ENCODE peak calls at places on chromosomes 6 and 20, in nine cellular contexts. One of them, this sample, is unnamed.

GRCh38 chr6:138428943-138429616 is 25.1 kb downstream of the HEBP2 start:
- DNase-seq in HCT116: peak
- DNase-seq in endothelial cell of umbilical vein: peak
- DNase-seq in NB4: peak
- DNase-seq in H1: no peak
- DNase-seq in GM12878: no peak
- DNase-seq in K562: peak
- DNase-seq in WTC11: no peak
- DNase-seq in SK-N-SH: peak
- DNase-seq in this sample: peak

GRCh38 chr6:166266336-166266735 is 41.9 kb downstream of the PRR18 start:
- DNase-seq in H1: no peak
- DNase-seq in K562: no peak
- DNase-seq in WTC11: no peak
- DNase-seq in SK-N-SH: no peak
- DNase-seq in endothelial cell of umbilical vein: no peak
- DNase-seq in GM12878: no peak
- DNase-seq in NB4: no peak
- DNase-seq in HCT116: no peak
- DNase-seq in this sample: no peak

GRCh38 chr6:131789219-131789618 is 18.6 kb upstream of the ENPP1 start:
- DNase-seq in H1: no peak
- DNase-seq in endothelial cell of umbilical vein: no peak
- DNase-seq in HCT116: no peak
- DNase-seq in SK-N-SH: no peak
- DNase-seq in NB4: peak
- DNase-seq in K562: no peak
- DNase-seq in WTC11: no peak
- DNase-seq in GM12878: no peak
- DNase-seq in this sample: no peak

GRCh38 chr6:158270389-158271127 is 41.7 kb upstream of the TULP4 start:
- DNase-seq in H1: no peak
- DNase-seq in NB4: no peak
- DNase-seq in WTC11: no peak
- DNase-seq in endothelial cell of umbilical vein: no peak
- DNase-seq in GM12878: no peak
- DNase-seq in HCT116: no peak
- DNase-seq in K562: no peak
- DNase-seq in SK-N-SH: no peak
- DNase-seq in this sample: no peak

GRCh38 chr6:127266178-127266891 is at the start of gene RNF146:
- DNase-seq in H1: peak
- DNase-seq in K562: peak
- DNase-seq in GM12878: peak
- DNase-seq in endothelial cell of umbilical vein: peak
- DNase-seq in NB4: peak
- DNase-seq in WTC11: peak
- DNase-seq in HCT116: peak
- DNase-seq in SK-N-SH: peak
- DNase-seq in this sample: peak

GRCh38 chr20:43755851-43756250 is 29.0 kb upstream of the GTSF1L start:
- DNase-seq in GM12878: no peak
- DNase-seq in H1: no peak
- DNase-seq in endothelial cell of umbilical vein: no peak
- DNase-seq in NB4: no peak
- DNase-seq in K562: no peak
- DNase-seq in SK-N-SH: no peak
- DNase-seq in WTC11: no peak
- DNase-seq in HCT116: no peak
- DNase-seq in this sample: no peak

GRCh38 chr20:19531446-19531845 is 226.6 kb upstream of the RIN2 start:
- DNase-seq in WTC11: no peak
- DNase-seq in endothelial cell of umbilical vein: no peak
- DNase-seq in NB4: no peak
- DNase-seq in GM12878: no peak
- DNase-seq in HCT116: no peak
- DNase-seq in K562: no peak
- DNase-seq in SK-N-SH: no peak
- DNase-seq in H1: no peak
- DNase-seq in this sample: no peak

GRCh38 chr20:10828221-10828620 is 154.4 kb upstream of the JAG1 start:
- DNase-seq in K562: no peak
- DNase-seq in NB4: no peak
- DNase-seq in endothelial cell of umbilical vein: no peak
- DNase-seq in SK-N-SH: no peak
- DNase-seq in H1: no peak
- DNase-seq in WTC11: no peak
- DNase-seq in GM12878: no peak
- DNase-seq in HCT116: no peak
- DNase-seq in this sample: no peak

GRCh38 chr20:49484180-49485140 is 2.0 kb upstream of the KCNB1 start:
- DNase-seq in WTC11: peak
- DNase-seq in HCT116: peak
- DNase-seq in SK-N-SH: peak
- DNase-seq in H1: peak
- DNase-seq in endothelial cell of umbilical vein: peak
- DNase-seq in K562: peak
- DNase-seq in NB4: peak
- DNase-seq in GM12878: no peak
- DNase-seq in this sample: peak
- TF ChIP-seq MAX in WTC11: peak
- TF ChIP-seq MAX in HCT116: peak
- TF ChIP-seq MAX in SK-N-SH: peak
- TF ChIP-seq MAX in H1: peak
- TF ChIP-seq MAX in endothelial cell of umbilical vein: peak
- TF ChIP-seq MAX in K562: peak
- TF ChIP-seq MAX in NB4: no peak
- TF ChIP-seq MAX in GM12878: no peak
- TF ChIP-seq MAX in this sample: peak

GRCh38 chr6:19052219-19052618 is 665.1 kb downstream of the RNF144B start:
- DNase-seq in NB4: no peak
- DNase-seq in WTC11: no peak
- DNase-seq in K562: no peak
- DNase-seq in GM12878: no peak
- DNase-seq in HCT116: no peak
- DNase-seq in SK-N-SH: no peak
- DNase-seq in endothelial cell of umbilical vein: no peak
- DNase-seq in H1: no peak
- DNase-seq in this sample: no peak
- TF ChIP-seq MAX in NB4: no peak
- TF ChIP-seq MAX in WTC11: no peak
- TF ChIP-seq MAX in K562: no peak
- TF ChIP-seq MAX in GM12878: no peak
- TF ChIP-seq MAX in HCT116: no peak
- TF ChIP-seq MAX in SK-N-SH: no peak
- TF ChIP-seq MAX in endothelial cell of umbilical vein: no peak
- TF ChIP-seq MAX in H1: no peak
- TF ChIP-seq MAX in this sample: no peak

DNA sequence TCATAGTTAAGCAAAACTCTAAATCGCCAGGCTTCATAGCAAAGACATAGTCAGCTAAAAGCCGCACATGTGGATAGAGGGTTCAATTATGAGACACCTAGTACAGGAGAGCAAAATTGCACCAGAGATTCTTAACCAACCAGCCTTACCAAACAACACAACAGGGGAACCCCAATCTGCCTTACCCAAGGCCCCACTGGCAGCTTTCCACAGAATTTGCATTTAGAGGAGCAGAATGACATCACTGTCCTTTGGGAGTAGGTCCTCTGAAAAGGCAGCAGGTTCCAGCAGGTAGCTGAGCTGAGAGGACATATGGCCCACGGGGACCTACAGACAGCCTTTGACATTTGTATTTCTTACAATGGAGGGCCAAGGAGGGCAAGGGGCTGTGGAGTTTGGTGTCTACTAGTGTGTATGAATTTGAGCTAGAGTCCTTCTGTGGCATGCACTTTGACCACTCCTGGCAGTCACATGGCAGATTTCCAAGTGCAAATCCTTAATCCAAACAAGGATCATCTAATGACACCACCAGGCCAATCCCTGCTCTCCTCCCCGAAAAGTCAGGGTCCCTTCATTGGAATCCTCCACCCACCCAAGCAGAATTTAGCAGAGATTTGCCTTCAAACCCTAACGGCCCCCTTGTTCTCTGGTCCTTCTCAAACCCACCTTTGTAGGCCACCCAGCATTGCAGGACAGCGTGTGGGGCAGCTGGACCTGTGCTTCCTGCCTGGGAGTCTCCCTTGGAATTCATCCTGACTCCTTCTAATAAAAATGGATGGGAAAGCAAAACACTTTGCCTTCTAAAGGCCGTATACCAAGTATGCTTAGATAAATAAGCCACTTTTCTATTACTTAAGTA is 171.2 kb upstream of the SUPT3H start:
- DNase-seq in endothelial cell of umbilical vein: no peak
- DNase-seq in GM12878: peak
- DNase-seq in K562: no peak
- DNase-seq in HCT116: no peak
- DNase-seq in NB4: no peak
- DNase-seq in H1: no peak
- DNase-seq in SK-N-SH: no peak
- DNase-seq in WTC11: no peak
- DNase-seq in this sample: no peak
- TF ChIP-seq MAX in endothelial cell of umbilical vein: no peak
- TF ChIP-seq MAX in GM12878: no peak
- TF ChIP-seq MAX in K562: no peak
- TF ChIP-seq MAX in HCT116: no peak
- TF ChIP-seq MAX in NB4: no peak
- TF ChIP-seq MAX in H1: no peak
- TF ChIP-seq MAX in SK-N-SH: no peak
- TF ChIP-seq MAX in WTC11: no peak
- TF ChIP-seq MAX in this sample: no peak

DNA sequence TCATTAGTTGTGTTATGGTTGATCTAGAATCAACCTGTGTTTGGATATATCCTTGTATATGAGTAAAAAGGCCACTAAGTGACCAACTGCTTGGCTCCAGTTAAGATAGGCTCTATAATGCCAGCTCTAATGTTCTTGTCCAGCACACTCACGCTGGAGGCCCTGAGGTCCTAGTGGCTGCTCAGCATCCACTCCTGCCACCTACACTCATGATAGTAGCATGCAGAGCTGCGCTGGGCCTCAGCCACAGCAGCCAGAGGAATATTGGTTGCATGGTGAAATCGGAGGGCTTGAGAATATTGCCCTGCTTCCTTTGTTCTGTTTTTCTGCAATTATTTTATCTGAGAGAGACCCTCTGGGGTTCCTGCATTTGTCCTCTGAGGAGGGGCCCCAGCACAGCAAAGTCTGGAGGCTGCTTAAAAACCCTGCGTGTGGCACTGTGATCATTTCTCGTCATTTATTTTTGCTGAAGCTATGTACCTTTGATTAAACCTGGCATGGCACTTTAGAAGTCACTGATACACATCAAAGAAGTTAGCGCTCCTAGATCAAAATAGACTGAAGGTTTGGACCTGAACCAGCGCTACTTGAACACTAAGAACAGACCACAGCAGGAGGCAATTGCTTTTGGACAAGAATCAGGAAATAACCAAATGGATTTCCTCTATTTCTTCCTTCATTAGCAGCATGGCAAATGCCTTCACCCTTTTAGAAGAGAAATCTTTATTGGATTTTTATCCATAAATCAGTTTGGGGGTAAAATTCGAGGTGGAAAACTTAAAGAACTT is 398.4 kb upstream of the ID4 start:
- DNase-seq in SK-N-SH: no peak
- DNase-seq in GM12878: no peak
- DNase-seq in H1: no peak
- DNase-seq in HCT116: no peak
- DNase-seq in NB4: no peak
- DNase-seq in endothelial cell of umbilical vein: no peak
- DNase-seq in K562: no peak
- DNase-seq in WTC11: no peak
- DNase-seq in this sample: no peak
- TF ChIP-seq MAX in SK-N-SH: no peak
- TF ChIP-seq MAX in GM12878: no peak
- TF ChIP-seq MAX in H1: no peak
- TF ChIP-seq MAX in HCT116: no peak
- TF ChIP-seq MAX in NB4: no peak
- TF ChIP-seq MAX in endothelial cell of umbilical vein: no peak
- TF ChIP-seq MAX in K562: no peak
- TF ChIP-seq MAX in WTC11: no peak
- TF ChIP-seq MAX in this sample: no peak

GRCh38 chr6:134550604-134551003 is 232.7 kb upstream of the SGK1 start:
- DNase-seq in H1: no peak
- DNase-seq in endothelial cell of umbilical vein: peak
- DNase-seq in SK-N-SH: no peak
- DNase-seq in K562: no peak
- DNase-seq in NB4: no peak
- DNase-seq in HCT116: no peak
- DNase-seq in WTC11: no peak
- DNase-seq in GM12878: no peak
- DNase-seq in this sample: peak

GRCh38 chr6:134553941-134554340 is 236.0 kb upstream of the SGK1 start:
- DNase-seq in H1: no peak
- DNase-seq in endothelial cell of umbilical vein: no peak
- DNase-seq in GM12878: no peak
- DNase-seq in WTC11: no peak
- DNase-seq in K562: no peak
- DNase-seq in SK-N-SH: no peak
- DNase-seq in NB4: no peak
- DNase-seq in HCT116: no peak
- DNase-seq in this sample: no peak

GRCh38 chr6:134549854-134550253 is 231.9 kb upstream of the SGK1 start:
- DNase-seq in K562: no peak
- DNase-seq in GM12878: no peak
- DNase-seq in HCT116: no peak
- DNase-seq in SK-N-SH: no peak
- DNase-seq in endothelial cell of umbilical vein: peak
- DNase-seq in H1: no peak
- DNase-seq in NB4: no peak
- DNase-seq in WTC11: no peak
- DNase-seq in this sample: no peak

GRCh38 chr6:134555672-134556071 is 237.8 kb upstream of the SGK1 start:
- DNase-seq in WTC11: no peak
- DNase-seq in K562: no peak
- DNase-seq in GM12878: no peak
- DNase-seq in HCT116: no peak
- DNase-seq in NB4: no peak
- DNase-seq in H1: no peak
- DNase-seq in SK-N-SH: no peak
- DNase-seq in endothelial cell of umbilical vein: no peak
- DNase-seq in this sample: no peak

GRCh38 chr6:134551245-134551960 is 233.5 kb upstream of the SGK1 start:
- DNase-seq in GM12878: no peak
- DNase-seq in H1: no peak
- DNase-seq in K562: no peak
- DNase-seq in NB4: no peak
- DNase-seq in HCT116: no peak
- DNase-seq in WTC11: no peak
- DNase-seq in SK-N-SH: no peak
- DNase-seq in endothelial cell of umbilical vein: peak
- DNase-seq in this sample: no peak
- TF ChIP-seq MAX in GM12878: no peak
- TF ChIP-seq MAX in H1: no peak
- TF ChIP-seq MAX in K562: no peak
- TF ChIP-seq MAX in NB4: no peak
- TF ChIP-seq MAX in HCT116: no peak
- TF ChIP-seq MAX in WTC11: no peak
- TF ChIP-seq MAX in SK-N-SH: no peak
- TF ChIP-seq MAX in endothelial cell of umbilical vein: no peak
- TF ChIP-seq MAX in this sample: no peak

GRCh38 chr6:105890521-105891244 is 195.5 kb upstream of the PRDM1 start:
- DNase-seq in K562: no peak
- DNase-seq in SK-N-SH: no peak
- DNase-seq in WTC11: no peak
- DNase-seq in HCT116: no peak
- DNase-seq in NB4: no peak
- DNase-seq in GM12878: no peak
- DNase-seq in endothelial cell of umbilical vein: no peak
- DNase-seq in H1: no peak
- DNase-seq in this sample: no peak
- TF ChIP-seq MAX in K562: no peak
- TF ChIP-seq MAX in SK-N-SH: no peak
- TF ChIP-seq MAX in WTC11: no peak
- TF ChIP-seq MAX in HCT116: no peak
- TF ChIP-seq MAX in NB4: no peak
- TF ChIP-seq MAX in GM12878: no peak
- TF ChIP-seq MAX in endothelial cell of umbilical vein: no peak
- TF ChIP-seq MAX in H1: no peak
- TF ChIP-seq MAX in this sample: no peak